ENCODE peak calls at places on chromosome 16, in ten cellular contexts. I is iris pigment epithelial cell; R is GM13977; V is GOT3; P is fibroblast of mammary gland; E is glutamatergic neuron; Z is activated naive CD4-positive, alpha-beta T cell treated with anti-CD3 and anti-CD28 coated beads for 36 hours; H is GM23248; A is Calu3; Y is nephron progenitor cell. B is an unnamed sample.

GRCh38 chr16:19400709-19401108 is 17.0 kb upstream of the TMC5 start:
- DNase-seq in I (no peak), R (no peak), V (no peak), P (peak), E (no peak), Z (no peak), H (no peak), A (no peak), Y (no peak), B (no peak)

GRCh38 chr16:47970291-47970931 is 185.4 kb downstream of the ABCC12 start:
- DNase-seq in I (peak), R (no peak), V (no peak), P (peak), E (no peak), Z (no peak), H (peak), A (peak), Y (peak), B (no peak)

GRCh38 chr16:72241930-72242329 is 70.0 kb upstream of the PMFBP1 start:
- DNase-seq in I (peak), R (peak), V (no peak), P (peak), E (peak), Z (no peak), H (peak), A (peak), Y (peak), B (no peak)

GRCh38 chr16:70563571-70563970 is 40.0 kb downstream of the SF3B3 start:
- DNase-seq in I (peak), R (no peak), V (no peak), P (peak), E (no peak), Z (no peak), H (peak), A (no peak), Y (no peak), B (no peak)

GRCh38 chr16:11114366-11115164 is 141.4 kb downstream of the SOCS1 start:
- DNase-seq in I (no peak), R (no peak), V (no peak), P (no peak), E (no peak), Z (peak), H (no peak), A (no peak), Y (no peak), B (no peak)

GRCh38 chr16:30786115-30786935 is 680 bp downstream of the ZNF629 start:
- DNase-seq in I (peak), R (no peak), V (no peak), P (peak), E (peak), Z (peak), H (peak), A (peak), Y (peak), B (peak)

GRCh38 chr16:88379694-88380040 is 3.1 kb upstream of the ZNF469 start:
- DNase-seq in I (no peak), R (no peak), V (no peak), P (no peak), E (peak), Z (no peak), H (no peak), A (no peak), Y (no peak), B (no peak)

GRCh38 chr16:19753815-19754643 is 36.0 kb downstream of the IQCK start:
- DNase-seq in I (peak), R (no peak), V (no peak), P (peak), E (no peak), Z (no peak), H (peak), A (peak), Y (no peak), B (no peak)

GRCh38 chr16:23124315-23124714 is 24.9 kb downstream of the USP31 start:
- DNase-seq in I (peak), R (no peak), V (no peak), P (peak), E (no peak), Z (no peak), H (peak), A (no peak), Y (no peak), B (no peak)

GRCh38 chr16:52997922-52998321 is 54.8 kb downstream of the CHD9NB start:
- DNase-seq in I (no peak), R (no peak), V (no peak), P (no peak), E (no peak), Z (no peak), H (no peak), A (no peak), Y (no peak), B (no peak)

GRCh38 chr16:85275533-85276249 is 163.4 kb upstream of the CIBAR2 start:
- DNase-seq in I (peak), R (peak), V (no peak), P (peak), E (peak), Z (peak), H (peak), A (peak), Y (peak), B (peak)

GRCh38 chr16:4351880-4352279 is 759 bp upstream of the PAM16 start:
- DNase-seq in I (no peak), R (no peak), V (no peak), P (peak), E (no peak), Z (peak), H (peak), A (no peak), Y (no peak), B (no peak)

GRCh38 chr16:80347900-80348299 is 192.9 kb upstream of the DYNLRB2 start:
- DNase-seq in I (no peak), R (no peak), V (no peak), P (no peak), E (no peak), Z (no peak), H (no peak), A (no peak), Y (no peak), B (no peak)

GRCh38 chr16:57106767-57107166 is 14.4 kb downstream of the CPNE2 start:
- DNase-seq in I (no peak), R (no peak), V (no peak), P (peak), E (no peak), Z (no peak), H (no peak), A (no peak), Y (no peak), B (no peak)

GRCh38 chr16:4561565-4561964 is 5.4 kb downstream of the C16orf96 start:
- DNase-seq in I (no peak), R (no peak), V (no peak), P (no peak), E (no peak), Z (no peak), H (no peak), A (no peak), Y (no peak), B (no peak)

GRCh38 chr16:88639231-88640038 is 1.1 kb downstream of the IL17C start:
- DNase-seq in I (no peak), R (no peak), V (no peak), P (no peak), E (no peak), Z (no peak), H (peak), A (peak), Y (peak), B (peak)

GRCh38 chr16:68400924-68401460 is 47.3 kb downstream of the SMPD3 start:
- DNase-seq in I (no peak), R (no peak), V (no peak), P (no peak), E (no peak), Z (peak), H (no peak), A (no peak), Y (no peak), B (no peak)

GRCh38 chr16:70638814-70639792 is 7.3 kb upstream of the IL34 start:
- DNase-seq in I (peak), R (no peak), V (no peak), P (peak), E (no peak), Z (no peak), H (peak), A (no peak), Y (no peak), B (no peak)

GRCh38 chr16:30131869-30132475 is 9.0 kb upstream of the MAPK3 start:
- DNase-seq in I (no peak), R (no peak), V (no peak), P (no peak), E (no peak), Z (no peak), H (no peak), A (no peak), Y (no peak), B (no peak)

GRCh38 chr16:71311553-71312158 is 22.5 kb upstream of the CMTR2 start:
- DNase-seq in I (peak), R (peak), V (no peak), P (peak), E (peak), Z (peak), H (peak), A (peak), Y (peak), B (peak)

GRCh38 chr16:48619547-48619946 is 9.6 kb upstream of the N4BP1 start:
- DNase-seq in I (no peak), R (no peak), V (no peak), P (no peak), E (no peak), Z (no peak), H (no peak), A (no peak), Y (no peak), B (no peak)

GRCh38 chr16:81277681-81278080 is 37.1 kb upstream of the GAN start:
- DNase-seq in I (no peak), R (no peak), V (no peak), P (no peak), E (no peak), Z (no peak), H (no peak), A (peak), Y (no peak), B (no peak)

GRCh38 chr16:3696425-3697218 is 20.7 kb downstream of the TRAP1 start:
- DNase-seq in I (peak), R (no peak), V (no peak), P (peak), E (no peak), Z (no peak), H (peak), A (no peak), Y (no peak), B (no peak)

GRCh38 chr16:920722-921121 is 50.1 kb downstream of the LMF1 start:
- DNase-seq in I (peak), R (no peak), V (no peak), P (peak), E (peak), Z (no peak), H (peak), A (no peak), Y (peak), B (no peak)

GRCh38 chr16:5032748-5033167 is 977 bp downstream of the NAGPA start:
- DNase-seq in I (no peak), R (no peak), V (no peak), P (no peak), E (no peak), Z (no peak), H (peak), A (no peak), Y (no peak), B (no peak)